ENCODE peak calls at places on chromosomes 12 and 14, in four cellular contexts. K is neural crest cell, O is GM23338, H is SK-N-SH. T is an unnamed sample.
A peak's percentile ranks its signal among the peaks of the same experiment; 100 is the strongest.

GRCh38 chr14:70192915-70193314 is 4.2 kb upstream of the SLC8A3 start:
- DNase-seq in O (peak; percentile 36), K (no peak), H (peak; percentile 29), T (no peak)

GRCh38 chr12:117100251-117100650 is 1.0 kb upstream of the TESC start:
- DNase-seq in K (no peak), O (peak; percentile 69), H (peak; percentile 71), T (peak; percentile 57)

GRCh38 chr12:70576341-70577282 is 60.6 kb downstream of the PTPRB start:
- DNase-seq in O (peak; percentile 92), K (no peak), H (peak; percentile 53), T (peak; percentile 90)

GRCh38 chr14:30958555-30959407 is 66.7 kb upstream of the AP4S1 start:
- DNase-seq in K (no peak), H (no peak), O (no peak), T (no peak)

GRCh38 chr12:29921307-29921706 is 137.6 kb upstream of the TMTC1 start:
- DNase-seq in O (no peak), K (no peak), H (no peak), T (peak; percentile 56)

GRCh38 chr14:103067231-103067954 is 10.0 kb upstream of the CDC42BPB start:
- DNase-seq in K (no peak), O (no peak), H (no peak), T (peak; percentile 61)

GRCh38 chr12:54588110-54588831 is at the start of gene PPP1R1A:
- DNase-seq in O (peak; percentile 75), H (peak; percentile 51), K (no peak), T (peak; percentile 83)

GRCh38 chr14:92942976-92943710 is 20.2 kb downstream of the CHGA start:
- DNase-seq in O (no peak), H (no peak), K (no peak), T (no peak)

GRCh38 chr12:3202734-3203446 is 125.7 kb downstream of the TSPAN9 start:
- DNase-seq in K (peak; percentile 75), H (peak; percentile 83), O (peak; percentile 85), T (peak; percentile 52)

GRCh38 chr12:46124848-46125619 is 134.7 kb upstream of the SCAF11 start:
- DNase-seq in K (peak; percentile 50), O (peak; percentile 80), H (peak; percentile 39), T (peak; percentile 89)

GRCh38 chr12:124480469-124481256 is 86.7 kb downstream of the NCOR2 start:
- DNase-seq in O (no peak), K (no peak), H (peak; percentile 85), T (peak; percentile 20)

GRCh38 chr12:117686911-117687377 is 281.8 kb downstream of the KSR2 start:
- DNase-seq in H (peak; percentile 23), O (no peak), K (no peak), T (peak; percentile 16)

GRCh38 chr12:79378496-79378895 is 312.3 kb downstream of the PAWR start:
- DNase-seq in H (no peak), K (no peak), O (no peak), T (no peak)

GRCh38 chr14:93085916-93086315 is 29.8 kb downstream of the ITPK1 start:
- DNase-seq in H (no peak), O (peak; percentile 64), K (no peak), T (peak; percentile 34)

GRCh38 chr14:21647380-21647779 is 6.3 kb upstream of the OR4E2 start:
- DNase-seq in K (no peak), H (no peak), O (no peak), T (no peak)

GRCh38 chr12:113285679-113286645 is 48.9 kb downstream of the SLC8B1 start:
- DNase-seq in H (no peak), O (no peak), K (no peak), T (no peak)

GRCh38 chr12:7108042-7108927 is 729 bp downstream of the C1RL start:
- DNase-seq in H (peak; percentile 70), O (peak; percentile 92), K (peak; percentile 8), T (peak; percentile 27)

GRCh38 chr12:79069009-79069408 is 204.4 kb downstream of the SYT1 start:
- DNase-seq in O (no peak), H (no peak), K (no peak), T (no peak)

GRCh38 chr12:46901464-46902205 is 75.8 kb upstream of the SLC38A4 start:
- DNase-seq in K (no peak), O (no peak), H (no peak), T (no peak)

GRCh38 chr12:116882742-116883141 is 1.5 kb upstream of the HRK start:
- DNase-seq in H (peak; percentile 41), O (peak; percentile 71), K (no peak), T (peak; percentile 54)

GRCh38 chr14:54606631-54607133 is 39.8 kb downstream of the SAMD4A start:
- DNase-seq in O (no peak), K (no peak), H (no peak), T (peak; percentile 67)

GRCh38 chr12:2453807-2454177 is 341.0 kb upstream of the FKBP4 start:
- DNase-seq in H (no peak), K (no peak), O (no peak), T (no peak)

GRCh38 chr12:25960176-25960575 is 1.7 kb downstream of the RASSF8 start:
- DNase-seq in H (peak; percentile 55), O (peak; percentile 39), K (no peak), T (peak; percentile 57)

GRCh38 chr12:119154435-119154818 is 24.3 kb upstream of the HSPB8 start:
- DNase-seq in O (peak; percentile 97), H (peak; percentile 42), K (peak; percentile 31), T (no peak)

GRCh38 chr14:30210630-30211029 is 283.0 kb upstream of the PRKD1 start:
- DNase-seq in O (no peak), H (no peak), K (no peak), T (no peak)

GRCh38 chr14:34003052-34003668 is 52.3 kb upstream of the EGLN3 start:
- DNase-seq in K (no peak), H (no peak), O (no peak), T (peak; percentile 8)

GRCh38 chr14:69701857-69702256 is 65.1 kb upstream of the SRSF5 start:
- DNase-seq in K (no peak), O (no peak), H (no peak), T (no peak)

GRCh38 chr12:6110006-6110405 is 14.5 kb downstream of the VWF start:
- DNase-seq in K (no peak), O (no peak), H (no peak), T (no peak)

GRCh38 chr12:269216-269615 is 6.6 kb upstream of the SLC6A13 start:
- DNase-seq in H (no peak), O (no peak), K (no peak), T (no peak)

GRCh38 chr12:108852674-108853073 is 4.7 kb downstream of the SSH1 start:
- DNase-seq in H (no peak), O (no peak), K (no peak), T (no peak)

GRCh38 chr14:104023325-104024055 is 62.0 kb upstream of the ASPG start:
- DNase-seq in K (no peak), O (no peak), H (no peak), T (no peak)

GRCh38 chr14:51014086-51014485 is 69.8 kb upstream of the PYGL start:
- DNase-seq in K (no peak), O (no peak), H (no peak), T (peak; percentile 88)

GRCh38 chr12:49673446-49674317 is 33.5 kb downstream of the FMNL3 start:
- DNase-seq in H (peak; percentile 89), K (peak; percentile 64), O (peak; percentile 79), T (peak; percentile 89)

GRCh38 chr12:28026701-28027100 is 54.2 kb upstream of the PTHLH start:
- DNase-seq in H (no peak), O (no peak), K (no peak), T (peak; percentile 15)

GRCh38 chr14:90897022-90897421 is 80.8 kb upstream of the TTC7B start:
- DNase-seq in H (no peak), K (no peak), O (no peak), T (no peak)

GRCh38 chr14:90905531-90905930 is 89.3 kb upstream of the TTC7B start:
- DNase-seq in H (no peak), O (no peak), K (no peak), T (no peak)

GRCh38 chr14:90903101-90903500 is 86.9 kb upstream of the TTC7B start:
- DNase-seq in O (peak; percentile 78), K (peak; percentile 45), H (peak; percentile 69), T (peak; percentile 68)

GRCh38 chr14:90900712-90901111 is 84.5 kb upstream of the TTC7B start:
- DNase-seq in O (no peak), K (no peak), H (no peak), T (no peak)
- TF ChIP-seq CTCF in O (peak; percentile 32), K (peak; percentile 43), H (peak; percentile 52), T (peak; percentile 10)

DNA sequence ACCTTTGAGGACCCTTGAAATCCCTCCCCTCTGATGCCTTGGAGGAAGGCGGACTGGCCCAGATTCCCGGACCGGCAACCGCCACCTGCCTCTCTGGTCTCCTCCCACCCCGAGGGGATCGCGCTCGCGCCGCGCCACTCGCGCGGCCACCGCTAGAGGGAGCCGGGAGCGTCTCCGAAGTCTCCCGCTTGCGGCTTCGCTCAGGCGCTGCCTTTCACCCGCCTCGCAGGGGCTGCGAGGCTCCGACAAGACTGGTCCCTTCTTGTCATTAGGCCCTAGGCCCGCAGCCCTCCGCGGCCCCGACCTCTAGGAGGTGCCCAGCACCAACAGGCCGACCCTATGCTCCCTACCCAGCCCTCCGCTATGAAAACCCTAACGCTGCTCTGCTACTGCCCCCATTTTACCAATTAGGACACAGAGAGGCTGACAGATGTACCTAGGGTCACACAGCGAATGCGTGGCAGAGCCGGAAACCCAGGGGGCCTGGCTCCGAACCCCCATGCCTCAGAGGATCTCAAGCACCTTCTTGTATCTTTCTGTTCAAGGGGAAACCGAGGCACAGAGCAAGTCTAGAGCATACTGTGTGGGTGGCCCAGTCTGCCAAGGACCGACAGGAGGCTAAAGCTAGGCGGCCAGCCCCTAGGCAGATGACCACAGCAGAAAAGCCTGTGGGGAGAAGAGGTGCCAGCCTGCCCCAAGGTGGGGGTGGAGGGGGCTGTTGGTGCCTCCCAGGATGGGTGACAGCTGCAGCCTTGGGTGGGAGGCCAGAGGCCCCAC is 21.4 kb upstream of the VSX2 start:
- DNase-seq in K (peak; percentile 92), O (peak; percentile 91), H (peak; percentile 94), T (peak; percentile 80)
- TF ChIP-seq CTCF in K (peak; percentile 95), O (peak; percentile 81), H (peak; percentile 87), T (peak; percentile 97)

DNA sequence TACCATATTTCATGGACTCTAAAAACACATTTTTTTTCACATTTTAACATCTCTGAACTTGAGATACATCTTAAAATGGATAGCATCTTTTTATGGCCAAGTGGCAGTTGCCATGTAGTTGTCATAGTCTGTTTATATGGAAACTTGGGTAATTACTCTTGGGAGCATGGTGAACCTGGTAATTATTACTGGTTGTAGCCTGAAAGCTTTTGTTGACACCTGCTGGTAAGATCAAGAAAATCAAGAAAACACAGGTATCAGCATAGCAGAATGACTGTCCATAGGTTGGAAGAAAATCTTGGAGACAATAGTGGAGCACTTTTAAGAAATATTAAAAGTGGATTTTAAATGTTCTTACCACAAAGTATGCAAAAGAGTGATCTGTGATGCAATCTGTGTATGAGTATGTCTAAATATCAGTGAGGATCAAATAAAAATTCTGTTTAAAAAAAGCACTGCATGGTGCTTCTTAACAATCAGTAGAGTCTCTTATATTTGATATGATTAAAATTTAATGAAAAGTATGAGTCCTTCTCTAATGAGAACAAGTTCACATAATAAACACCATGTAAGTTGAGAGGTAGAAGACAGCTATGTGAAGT is 44.2 kb downstream of the TTC8 start:
- DNase-seq in O (peak; percentile 33), H (peak; percentile 5), K (no peak), T (peak; percentile 8)
- TF ChIP-seq CTCF in O (peak; percentile 57), H (peak; percentile 47), K (peak; percentile 54), T (peak; percentile 23)

DNA sequence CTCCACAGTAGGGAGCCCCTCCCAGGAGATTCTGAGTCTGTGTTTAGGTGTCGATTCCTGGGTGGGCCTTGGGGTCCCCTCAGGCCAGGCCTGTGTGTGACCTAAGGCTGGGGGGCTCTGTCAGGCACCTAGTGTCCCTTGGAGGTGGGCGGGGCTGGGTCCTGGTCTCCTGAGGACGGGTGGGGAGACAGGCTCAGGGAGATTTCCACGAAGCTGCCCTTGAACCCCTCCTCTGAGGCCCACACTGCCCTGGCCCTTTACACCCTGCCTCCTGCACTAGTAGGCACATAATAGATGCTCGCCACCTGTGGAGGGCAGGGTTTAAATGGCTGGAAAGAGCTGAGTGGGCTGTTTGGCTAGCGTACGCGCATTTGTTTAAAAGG is 32.9 kb downstream of the MEG3 start:
- DNase-seq in K (no peak), O (no peak), H (peak; percentile 20), T (no peak)
- TF ChIP-seq CTCF in K (no peak), O (no peak), H (no peak), T (no peak)

T was measured in cardiac muscle cell.